ENCODE peak calls at places on chromosomes 11 and 22, in seven cellular contexts. O is colonic mucosa; W is PC-9; Y is uterus; A is CD8-positive, alpha-beta memory T cell; C is cardiac muscle cell; T is CD4-positive, alpha-beta memory T cell. K is an unnamed sample. For H3K4me1 and H3K27me3, the result is how much of the 10 kb centered on the place peaks cover.

GRCh38 chr11:8219257-8220021 is 44.2 kb downstream of the LMO1 start:
- DNase-seq in O (peak), W (peak), Y (no peak), A (no peak), C (peak), T (no peak), K (no peak)

GRCh38 chr11:112532506-112532905 is 271.8 kb upstream of the PLET1 start:
- DNase-seq in O (no peak), W (no peak), Y (no peak), A (no peak), C (no peak), T (no peak), K (no peak)

GRCh38 chr11:128399186-128399585 is 188.2 kb downstream of the ETS1 start:
- DNase-seq in O (no peak), W (no peak), Y (no peak), A (no peak), C (no peak), T (no peak), K (no peak)

GRCh38 chr11:133951484-133952198 is 5.1 kb downstream of the IGSF9B start:
- DNase-seq in O (no peak), W (no peak), Y (no peak), A (no peak), C (no peak), T (no peak), K (no peak)

GRCh38 chr22:20395181-20395896 is 1.4 kb downstream of the ZNF74 start:
- DNase-seq in O (no peak), W (no peak), Y (no peak), A (no peak), C (no peak), T (no peak), K (no peak)

GRCh38 chr11:64534950-64535349 is 56.1 kb upstream of the SLC22A12 start:
- DNase-seq in O (no peak), W (no peak), Y (no peak), A (no peak), C (no peak), T (no peak), K (no peak)

GRCh38 chr11:128507936-128508335 is 79.4 kb downstream of the ETS1 start:
- DNase-seq in O (no peak), W (no peak), Y (no peak), A (no peak), C (no peak), T (no peak), K (no peak)

GRCh38 chr11:110858556-110858921 is 146.3 kb upstream of the ARHGAP20 start:
- DNase-seq in O (peak), W (no peak), Y (peak), A (no peak), C (no peak), T (no peak), K (no peak)

GRCh38 chr11:134714021-134714656 is 302.1 kb upstream of the B3GAT1 start:
- DNase-seq in O (no peak), W (no peak), Y (no peak), A (no peak), C (peak), T (no peak), K (no peak)

GRCh38 chr11:71198823-71199165 is 53.6 kb downstream of the SHANK2 start:
- DNase-seq in O (no peak), W (no peak), Y (no peak), A (no peak), C (no peak), T (no peak), K (no peak)

GRCh38 chr22:31044262-31044861 is 36.8 kb upstream of the SMTN start:
- DNase-seq in O (peak), W (no peak), Y (peak), A (no peak), C (no peak), T (no peak), K (no peak)

GRCh38 chr22:31447337-31447736 is 42.3 kb downstream of the EIF4ENIF1 start:
- DNase-seq in O (no peak), W (no peak), Y (no peak), A (no peak), C (no peak), T (no peak), K (no peak)

GRCh38 chr22:39381930-39382329 is 17.6 kb upstream of the TAB1 start:
- DNase-seq in O (no peak), W (no peak), Y (no peak), A (no peak), C (no peak), T (no peak), K (no peak)

GRCh38 chr11:69637956-69638871 is 2.7 kb upstream of the CCND1 start:
- DNase-seq in O (peak), W (peak), Y (no peak), A (no peak), C (peak), T (peak), K (no peak)

GRCh38 chr22:33757041-33757440 is 163.2 kb downstream of the LARGE1 start:
- DNase-seq in O (no peak), W (no peak), Y (no peak), A (no peak), C (no peak), T (no peak), K (no peak)

DNA sequence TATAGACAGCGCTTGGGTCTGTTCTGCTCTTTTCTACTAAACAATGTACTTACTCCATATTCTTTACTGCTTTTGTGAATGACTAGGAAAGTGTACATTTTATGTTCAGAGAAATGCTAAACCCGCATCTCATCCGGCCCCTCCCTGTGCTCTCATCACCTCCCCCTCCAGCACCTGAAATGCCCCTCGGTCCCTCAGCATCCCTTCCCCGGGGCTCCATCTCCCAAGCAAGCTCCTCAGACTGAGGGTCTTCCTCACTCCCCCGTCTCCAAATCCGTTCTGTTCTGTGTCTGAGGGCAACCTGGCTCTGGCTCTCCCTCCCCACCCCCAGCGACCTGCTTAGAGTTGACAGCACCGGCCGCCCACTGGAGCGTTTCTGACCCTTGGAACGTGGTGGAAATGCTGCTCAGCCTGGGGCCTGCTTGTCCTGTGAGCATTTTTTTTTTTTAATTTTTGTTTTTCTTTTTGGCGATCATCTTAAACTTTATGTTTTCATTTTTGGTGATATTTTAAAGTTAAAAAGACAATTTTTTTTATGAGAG is 1.4 kb downstream of the SELENOO start:
- DNase-seq in O (no peak), W (no peak), Y (no peak), A (no peak), C (peak), T (no peak), K (no peak)
- H3K4me1 ChIP-seq in O (under half), W (under half), Y (under half), A (under half), C (under half), T (under half), K (under half)

GRCh38 chr22:50697667-50698506 is 25.3 kb downstream of the SHANK3 start:
- DNase-seq in O (no peak), W (no peak), Y (no peak), A (no peak), C (peak), T (no peak), K (no peak)

GRCh38 chr22:50696799-50697561 is 24.4 kb downstream of the SHANK3 start:
- DNase-seq in O (no peak), W (peak), Y (no peak), A (no peak), C (peak), T (no peak), K (no peak)

GRCh38 chr22:50694766-50695420 is 22.3 kb downstream of the SHANK3 start:
- DNase-seq in O (no peak), W (no peak), Y (no peak), A (no peak), C (no peak), T (no peak), K (no peak)

GRCh38 chr22:50695421-50696250 is 23.0 kb downstream of the SHANK3 start:
- DNase-seq in O (no peak), W (no peak), Y (no peak), A (no peak), C (no peak), T (no peak), K (no peak)

DNA sequence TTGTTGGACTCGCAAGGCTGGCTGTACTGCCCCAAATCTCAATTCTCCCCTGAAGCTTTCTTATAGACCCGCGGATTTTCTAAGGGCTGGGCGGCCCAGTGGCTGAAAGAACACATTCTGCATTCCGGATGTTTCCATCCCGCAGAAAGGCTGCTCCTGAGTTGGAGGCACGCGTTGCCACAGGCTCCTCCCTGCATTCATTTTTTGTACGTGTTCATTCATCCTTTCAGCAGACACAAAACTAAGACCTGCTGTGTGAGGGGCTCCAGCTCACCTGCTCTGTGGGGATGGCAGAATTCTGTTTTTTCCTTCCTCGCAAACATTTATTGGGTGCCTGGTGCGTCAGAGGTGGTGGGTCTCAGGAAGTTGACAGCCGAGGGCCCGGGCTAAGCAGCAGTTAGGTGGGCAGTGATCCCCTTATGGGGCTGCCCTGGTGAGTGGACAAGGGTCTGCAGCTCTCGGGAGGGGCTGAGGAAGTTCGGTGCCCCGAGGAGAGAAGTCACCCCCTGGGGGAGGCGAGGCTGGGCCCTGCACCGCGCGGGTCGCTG is 23.7 kb downstream of the SHANK3 start:
- DNase-seq in O (no peak), W (no peak), Y (no peak), A (no peak), C (no peak), T (no peak), K (no peak)
- H3K27ac ChIP-seq in O (no peak), W (no peak), Y (no peak), A (no peak), C (no peak), T (no peak), K (no peak)

DNA sequence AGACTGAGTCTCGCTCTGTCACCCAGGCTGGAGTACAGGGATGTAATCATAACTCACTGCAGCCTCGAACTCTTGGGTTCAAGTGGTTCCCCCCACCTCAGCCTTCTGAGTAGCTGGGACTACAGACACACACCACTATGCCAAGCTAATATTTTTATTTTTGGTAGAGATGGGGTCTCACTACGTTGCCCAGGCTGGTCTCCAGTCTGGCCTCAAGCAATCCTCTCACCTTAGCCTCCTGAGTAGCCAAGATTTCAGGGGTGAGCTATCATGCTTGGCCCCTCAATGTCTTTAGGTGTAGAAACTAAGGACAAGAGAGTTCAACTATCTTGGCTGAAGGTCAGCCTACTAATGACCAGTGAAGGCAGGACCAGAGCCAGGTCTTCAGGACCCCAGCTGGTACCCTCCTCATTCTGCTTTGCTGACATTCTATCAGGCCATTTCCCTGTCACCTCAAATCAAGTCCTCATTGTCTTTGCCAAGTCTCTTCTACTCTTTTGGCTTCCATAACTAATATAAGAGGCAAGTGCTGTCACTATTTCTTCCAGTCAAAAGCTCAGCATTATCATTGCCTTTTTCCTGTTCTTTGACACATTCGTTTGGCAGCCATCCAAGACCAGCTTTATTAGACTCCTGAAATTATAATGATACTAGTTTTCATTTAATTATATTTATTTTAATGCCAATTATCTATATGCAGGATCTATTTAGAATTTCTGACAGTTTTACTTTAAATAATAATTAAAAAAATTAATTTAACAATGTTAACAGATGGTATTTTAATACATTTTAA is 264.2 kb upstream of the PITPNB start:
- DNase-seq in O (no peak), W (no peak), Y (no peak), A (no peak), C (no peak), T (peak), K (no peak)
- H3K27me3 ChIP-seq in O (under half), W (under half), Y (under half), A (under half), C (under half), T (under half), K (under half)

GRCh38 chr11:10323793-10324170 is 18.9 kb downstream of the ADM start:
- DNase-seq in O (no peak), W (no peak), Y (no peak), A (no peak), C (no peak), T (no peak), K (no peak)
- H3K4me1 ChIP-seq in O (under half), W (half or more), Y (under half), A (under half), C (under half), T (under half), K (under half)

GRCh38 chr11:75518204-75518549 is 7.6 kb downstream of the GDPD5 start:
- DNase-seq in O (no peak), W (no peak), Y (no peak), A (no peak), C (no peak), T (no peak), K (no peak)

GRCh38 chr11:75518771-75519653 is 6.7 kb downstream of the GDPD5 start:
- DNase-seq in O (no peak), W (no peak), Y (no peak), A (no peak), C (no peak), T (no peak), K (no peak)

GRCh38 chr11:75522645-75523044 is 3.1 kb downstream of the GDPD5 start:
- DNase-seq in O (no peak), W (no peak), Y (no peak), A (no peak), C (no peak), T (no peak), K (no peak)

GRCh38 chr11:75523189-75523588 is 2.6 kb downstream of the GDPD5 start:
- DNase-seq in O (no peak), W (no peak), Y (no peak), A (no peak), C (no peak), T (peak), K (no peak)

DNA sequence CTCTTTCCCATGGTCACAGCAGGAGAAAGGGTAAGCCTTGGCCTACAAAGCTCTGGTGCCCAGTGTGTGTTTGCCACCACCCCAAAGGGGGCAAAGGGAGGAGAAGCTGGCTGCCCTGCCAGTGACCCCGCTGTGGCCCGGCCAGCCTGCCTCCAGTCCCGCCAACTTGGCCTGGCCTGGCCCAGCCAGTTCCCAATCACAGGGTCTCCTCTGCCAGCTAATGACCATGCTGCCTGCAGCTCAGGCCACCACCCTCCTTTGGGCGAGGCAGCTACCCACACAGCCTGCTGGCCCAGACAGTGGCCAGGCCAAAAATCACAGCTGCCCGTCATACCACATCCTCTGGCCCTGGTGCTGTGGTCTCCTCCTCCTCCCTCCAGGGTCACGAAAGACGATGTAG is 5.1 kb downstream of the GDPD5 start:
- DNase-seq in O (no peak), W (no peak), Y (no peak), A (no peak), C (no peak), T (no peak), K (no peak)
- H3K27ac ChIP-seq in O (no peak), W (no peak), Y (no peak), A (no peak), C (no peak), T (no peak), K (no peak)

DNA sequence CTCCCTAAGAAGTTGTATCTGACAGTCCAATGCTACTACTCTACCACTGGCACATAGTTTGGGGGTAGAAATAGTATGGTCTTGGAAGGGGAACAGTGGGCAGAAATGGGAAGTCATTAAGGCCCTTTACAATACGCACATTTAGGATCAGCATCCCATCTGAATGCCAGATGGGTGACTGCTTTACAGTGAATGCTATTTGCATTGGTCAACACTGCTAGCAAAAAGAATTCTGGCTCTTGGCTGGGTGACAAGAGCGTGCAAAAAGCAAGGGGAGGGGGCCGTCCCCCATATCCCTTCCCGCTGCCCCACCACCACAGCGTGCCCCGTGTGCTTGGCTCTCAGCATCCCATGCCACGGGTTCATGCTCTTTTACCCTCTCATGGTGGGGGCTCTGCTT is 104.7 kb upstream of the BID start:
- DNase-seq in O (no peak), W (no peak), Y (no peak), A (no peak), C (no peak), T (no peak), K (no peak)
- H3K27me3 ChIP-seq in O (under half), W (under half), Y (under half), A (under half), C (under half), T (under half), K (under half)